ENCODE peak calls at places on chromosomes 7 and 10, in five cellular contexts. N is GM12878, G is H1, T is HCT116, A is SK-N-SH. V is an unnamed sample.

GRCh38 chr7:51028128-51028830 is 245.6 kb upstream of the GRB10 start:
- DNase-seq in N (no peak), G (no peak), T (no peak), A (no peak), V (no peak)

GRCh38 chr7:35405461-35405860 is 151.6 kb upstream of the TBX20 start:
- DNase-seq in N (no peak), G (no peak), T (no peak), A (no peak), V (no peak)

GRCh38 chr7:137475966-137476365 is 132.4 kb upstream of the PTN start:
- DNase-seq in N (no peak), G (no peak), T (no peak), A (no peak), V (no peak)

GRCh38 chr10:5047912-5048628 is 44.4 kb upstream of the AKR1C2 start:
- DNase-seq in N (no peak), G (no peak), T (no peak), A (no peak), V (no peak)

GRCh38 chr10:11272915-11273389 is 255.3 kb downstream of the CELF2 start:
- DNase-seq in N (peak; percentile 64), G (no peak), T (no peak), A (no peak), V (no peak)

GRCh38 chr10:6920072-6921019 is 340.3 kb upstream of the PRKCQ start:
- DNase-seq in N (no peak), G (peak; percentile 76), T (peak; percentile 23), A (peak; percentile 71), V (peak; percentile 67)

GRCh38 chr7:26318921-26319320 is 27.3 kb downstream of the SNX10 start:
- DNase-seq in N (no peak), G (no peak), T (no peak), A (no peak), V (no peak)

GRCh38 chr10:48599830-48600134 is 5.1 kb downstream of the ARHGAP22 start:
- DNase-seq in N (no peak), G (no peak), T (no peak), A (no peak), V (no peak)

GRCh38 chr7:80622531-80622930 is 15.9 kb upstream of the CD36 start:
- DNase-seq in N (no peak), G (no peak), T (no peak), A (no peak), V (no peak)

GRCh38 chr10:60140681-60141632 is 234.6 kb upstream of the CCDC6 start:
- DNase-seq in N (no peak), G (peak; percentile 60), T (no peak), A (no peak), V (peak; percentile 44)

GRCh38 chr7:157010588-157011332 is at the start of gene MNX1:
- DNase-seq in N (no peak), G (peak; percentile 92), T (peak; percentile 54), A (peak; percentile 71), V (peak; percentile 98)

GRCh38 chr10:61733358-61733940 is 70.7 kb downstream of the CABCOCO1 start:
- DNase-seq in N (no peak), G (no peak), T (peak; percentile 47), A (peak; percentile 29), V (peak; percentile 78)

GRCh38 chr7:121605297-121605640 is 209.2 kb upstream of the FAM3C start:
- DNase-seq in N (no peak), G (no peak), T (no peak), A (no peak), V (no peak)

GRCh38 chr10:71092812-71093391 is 119.5 kb upstream of the UNC5B start:
- DNase-seq in N (no peak), G (peak; percentile 41), T (no peak), A (no peak), V (no peak)

GRCh38 chr7:77565917-77566316 is 28.8 kb downstream of the PTPN12 start:
- DNase-seq in N (no peak), G (no peak), T (no peak), A (no peak), V (no peak)

GRCh38 chr7:134058980-134059379 is 68.2 kb upstream of the LRGUK start:
- DNase-seq in N (no peak), G (no peak), T (no peak), A (no peak), V (peak; percentile 18)

GRCh38 chr7:151115121-151115835 is 29.0 kb downstream of the AGAP3 start:
- DNase-seq in N (no peak), G (peak; percentile 68), T (no peak), A (peak; percentile 84), V (no peak)

GRCh38 chr10:6416892-6417512 is 163.1 kb downstream of the PRKCQ start:
- DNase-seq in N (no peak), G (no peak), T (peak; percentile 35), A (peak; percentile 44), V (peak; percentile 58)

GRCh38 chr10:1206101-1206500 is 149.9 kb downstream of the WDR37 start:
- DNase-seq in N (no peak), G (no peak), T (no peak), A (no peak), V (no peak)

GRCh38 chr10:91409069-91409868 is 875 bp upstream of the HECTD2 start:
- DNase-seq in N (no peak), G (no peak), T (no peak), A (peak; percentile 82), V (peak; percentile 92)

GRCh38 chr7:19119372-19119771 is 1.9 kb upstream of the TWIST1 start:
- DNase-seq in N (no peak), G (no peak), T (no peak), A (no peak), V (no peak)

GRCh38 chr10:7070950-7071349 is 339.9 kb downstream of the SFMBT2 start:
- DNase-seq in N (no peak), G (no peak), T (no peak), A (no peak), V (no peak)

GRCh38 chr7:6198687-6199595 is 73.5 kb downstream of the CYTH3 start:
- DNase-seq in N (no peak), G (no peak), T (no peak), A (no peak), V (no peak)
- TF ChIP-seq JUND in N (no peak), G (no peak), T (no peak), A (no peak), V (no peak)

GRCh38 chr7:30922596-30922995 is 10.9 kb downstream of the AQP1 start:
- DNase-seq in N (no peak), G (no peak), T (no peak), A (peak; percentile 12), V (no peak)

GRCh38 chr7:30925117-30925516 is 13.5 kb downstream of the AQP1 start:
- DNase-seq in N (no peak), G (peak; percentile 16), T (no peak), A (peak; percentile 32), V (no peak)

GRCh38 chr7:30923009-30923773 is 11.5 kb downstream of the AQP1 start:
- DNase-seq in N (no peak), G (peak; percentile 36), T (no peak), A (peak; percentile 17), V (no peak)

GRCh38 chr7:30924624-30925023 is 13.0 kb downstream of the AQP1 start:
- DNase-seq in N (no peak), G (peak; percentile 13), T (no peak), A (no peak), V (no peak)

GRCh38 chr7:30923774-30924413 is 12.2 kb downstream of the AQP1 start:
- DNase-seq in N (no peak), G (peak; percentile 30), T (no peak), A (peak; percentile 17), V (no peak)
- TF ChIP-seq JUND in N (no peak), G (no peak), T (no peak), A (no peak), V (no peak)

GRCh38 chr7:44961844-44962482 is 16.9 kb downstream of the MYO1G start:
- DNase-seq in N (no peak), G (no peak), T (no peak), A (peak; percentile 46), V (no peak)
- TF ChIP-seq JUND in N (no peak), G (no peak), T (no peak), A (no peak), V (no peak)

GRCh38 chr10:129771576-129772471 is 192.2 kb downstream of the EBF3 start:
- DNase-seq in N (no peak), G (peak; percentile 23), T (no peak), A (no peak), V (no peak)

GRCh38 chr10:129773359-129773990 is 190.6 kb downstream of the EBF3 start:
- DNase-seq in N (no peak), G (no peak), T (no peak), A (no peak), V (no peak)

GRCh38 chr10:129771024-129771423 is 193.1 kb downstream of the EBF3 start:
- DNase-seq in N (no peak), G (peak; percentile 13), T (no peak), A (no peak), V (no peak)

GRCh38 chr10:129774082-129774735 is 189.9 kb downstream of the EBF3 start:
- DNase-seq in N (no peak), G (no peak), T (no peak), A (no peak), V (no peak)

GRCh38 chr10:129772472-129773358 is 191.4 kb downstream of the EBF3 start:
- DNase-seq in N (no peak), G (no peak), T (no peak), A (no peak), V (no peak)
- TF ChIP-seq JUND in N (no peak), G (no peak), T (no peak), A (no peak), V (no peak)

DNA sequence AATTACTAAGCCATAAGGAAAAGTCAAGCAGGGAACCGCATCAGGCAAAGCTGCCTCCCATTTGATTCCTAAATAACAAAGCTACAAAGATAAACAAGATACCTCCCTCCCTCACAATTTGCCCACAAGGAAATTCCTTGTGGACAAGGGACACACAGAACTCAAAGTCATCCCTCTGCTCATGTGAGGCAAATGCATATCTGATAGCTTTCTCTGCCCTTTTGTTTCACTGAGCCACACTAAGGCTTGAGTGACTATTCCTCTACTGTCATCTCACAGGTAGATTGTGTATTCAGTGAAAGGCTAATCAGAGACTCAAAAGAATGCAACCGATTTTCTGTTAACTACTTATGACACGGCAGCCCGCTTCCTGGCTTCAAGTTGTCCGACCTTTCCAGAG is 59.1 kb downstream of the VIM start:
- DNase-seq in N (no peak), G (no peak), T (no peak), A (no peak), V (no peak)
- TF ChIP-seq JUND in N (no peak), G (no peak), T (no peak), A (no peak), V (no peak)

GRCh38 chr7:44329081-44329480 is 3.7 kb upstream of the CAMK2B start:
- DNase-seq in N (no peak), G (no peak), T (no peak), A (no peak), V (no peak)
- TF ChIP-seq JUND in N (no peak), G (no peak), T (no peak), A (no peak), V (no peak)